ENCODE peak calls at places on chromosomes 16 and 17, in eight cellular contexts. One of them, this sample, is unnamed.

GRCh38 chr17:21213491-21214014 is 408 bp downstream of the TMEM11 start:
- DNase-seq in AG09319: no peak
- DNase-seq in cardiac muscle cell: peak; percentile 69
- DNase-seq in stimulated activated CD4-positive, alpha-beta T cell treated with anti-CD3 and anti-CD28 coated beads, TNF-alpha, amount 100 ng/mL, for 24 hours: peak; percentile 8
- DNase-seq in hypothalamus: no peak
- DNase-seq in prostate gland: no peak
- DNase-seq in activated naive CD4-positive, alpha-beta T cell: peak; percentile 26
- DNase-seq in thoracic aorta: no peak
- DNase-seq in this sample: no peak

GRCh38 chr17:63434951-63435571 is 11.0 kb downstream of the CYB561 start:
- DNase-seq in prostate gland: peak; percentile 91
- DNase-seq in thoracic aorta: peak; percentile 45
- DNase-seq in AG09319: no peak
- DNase-seq in activated naive CD4-positive, alpha-beta T cell: peak; percentile 8
- DNase-seq in cardiac muscle cell: no peak
- DNase-seq in hypothalamus: peak; percentile 71
- DNase-seq in stimulated activated CD4-positive, alpha-beta T cell treated with anti-CD3 and anti-CD28 coated beads, TNF-alpha, amount 100 ng/mL, for 24 hours: no peak
- DNase-seq in this sample: no peak

GRCh38 chr17:68592667-68593330 is 8.4 kb downstream of the FAM20A start:
- DNase-seq in prostate gland: no peak
- DNase-seq in AG09319: no peak
- DNase-seq in thoracic aorta: no peak
- DNase-seq in cardiac muscle cell: no peak
- DNase-seq in hypothalamus: no peak
- DNase-seq in stimulated activated CD4-positive, alpha-beta T cell treated with anti-CD3 and anti-CD28 coated beads, TNF-alpha, amount 100 ng/mL, for 24 hours: no peak
- DNase-seq in activated naive CD4-positive, alpha-beta T cell: no peak
- DNase-seq in this sample: no peak

GRCh38 chr16:61471737-61472136 is 564.5 kb downstream of the CDH8 start:
- DNase-seq in stimulated activated CD4-positive, alpha-beta T cell treated with anti-CD3 and anti-CD28 coated beads, TNF-alpha, amount 100 ng/mL, for 24 hours: no peak
- DNase-seq in prostate gland: no peak
- DNase-seq in thoracic aorta: no peak
- DNase-seq in activated naive CD4-positive, alpha-beta T cell: no peak
- DNase-seq in AG09319: no peak
- DNase-seq in cardiac muscle cell: no peak
- DNase-seq in hypothalamus: no peak
- DNase-seq in this sample: no peak

GRCh38 chr17:77882481-77883212 is 75.9 kb upstream of the TNRC6C start:
- DNase-seq in cardiac muscle cell: no peak
- DNase-seq in activated naive CD4-positive, alpha-beta T cell: peak; percentile 59
- DNase-seq in hypothalamus: peak; percentile 36
- DNase-seq in thoracic aorta: no peak
- DNase-seq in stimulated activated CD4-positive, alpha-beta T cell treated with anti-CD3 and anti-CD28 coated beads, TNF-alpha, amount 100 ng/mL, for 24 hours: peak; percentile 50
- DNase-seq in prostate gland: no peak
- DNase-seq in AG09319: no peak
- DNase-seq in this sample: no peak

GRCh38 chr17:400257-400656 is 47.6 kb upstream of the RPH3AL start:
- DNase-seq in prostate gland: no peak
- DNase-seq in stimulated activated CD4-positive, alpha-beta T cell treated with anti-CD3 and anti-CD28 coated beads, TNF-alpha, amount 100 ng/mL, for 24 hours: no peak
- DNase-seq in AG09319: no peak
- DNase-seq in thoracic aorta: no peak
- DNase-seq in hypothalamus: no peak
- DNase-seq in activated naive CD4-positive, alpha-beta T cell: no peak
- DNase-seq in cardiac muscle cell: no peak
- DNase-seq in this sample: no peak

GRCh38 chr17:13030459-13031305 is 12.9 kb upstream of the ELAC2 start:
- DNase-seq in hypothalamus: peak; percentile 11
- DNase-seq in stimulated activated CD4-positive, alpha-beta T cell treated with anti-CD3 and anti-CD28 coated beads, TNF-alpha, amount 100 ng/mL, for 24 hours: peak; percentile 11
- DNase-seq in activated naive CD4-positive, alpha-beta T cell: peak; percentile 2
- DNase-seq in prostate gland: no peak
- DNase-seq in thoracic aorta: no peak
- DNase-seq in AG09319: no peak
- DNase-seq in cardiac muscle cell: peak; percentile 58
- DNase-seq in this sample: no peak

GRCh38 chr17:66228887-66229782 is at the start of gene APOH:
- DNase-seq in thoracic aorta: no peak
- DNase-seq in cardiac muscle cell: no peak
- DNase-seq in stimulated activated CD4-positive, alpha-beta T cell treated with anti-CD3 and anti-CD28 coated beads, TNF-alpha, amount 100 ng/mL, for 24 hours: no peak
- DNase-seq in activated naive CD4-positive, alpha-beta T cell: no peak
- DNase-seq in hypothalamus: no peak
- DNase-seq in AG09319: no peak
- DNase-seq in prostate gland: no peak
- DNase-seq in this sample: no peak

GRCh38 chr17:29659155-29659554 is 36.4 kb upstream of the CORO6 start:
- DNase-seq in AG09319: no peak
- DNase-seq in hypothalamus: no peak
- DNase-seq in prostate gland: no peak
- DNase-seq in thoracic aorta: no peak
- DNase-seq in cardiac muscle cell: no peak
- DNase-seq in stimulated activated CD4-positive, alpha-beta T cell treated with anti-CD3 and anti-CD28 coated beads, TNF-alpha, amount 100 ng/mL, for 24 hours: no peak
- DNase-seq in activated naive CD4-positive, alpha-beta T cell: no peak
- DNase-seq in this sample: no peak

GRCh38 chr16:15658149-15658548 is 8.1 kb downstream of the NDE1 start:
- DNase-seq in thoracic aorta: no peak
- DNase-seq in AG09319: no peak
- DNase-seq in hypothalamus: no peak
- DNase-seq in stimulated activated CD4-positive, alpha-beta T cell treated with anti-CD3 and anti-CD28 coated beads, TNF-alpha, amount 100 ng/mL, for 24 hours: no peak
- DNase-seq in cardiac muscle cell: no peak
- DNase-seq in activated naive CD4-positive, alpha-beta T cell: no peak
- DNase-seq in prostate gland: no peak
- DNase-seq in this sample: no peak

GRCh38 chr16:23504453-23505179 is 5.7 kb downstream of the GGA2 start:
- DNase-seq in cardiac muscle cell: peak; percentile 45
- DNase-seq in thoracic aorta: peak; percentile 59
- DNase-seq in AG09319: peak; percentile 7
- DNase-seq in stimulated activated CD4-positive, alpha-beta T cell treated with anti-CD3 and anti-CD28 coated beads, TNF-alpha, amount 100 ng/mL, for 24 hours: peak; percentile 44
- DNase-seq in activated naive CD4-positive, alpha-beta T cell: peak; percentile 12
- DNase-seq in prostate gland: no peak
- DNase-seq in hypothalamus: no peak
- DNase-seq in this sample: peak; percentile 86

GRCh38 chr16:1734123-1734522 is 28.1 kb downstream of the MAPK8IP3 start:
- DNase-seq in activated naive CD4-positive, alpha-beta T cell: no peak
- DNase-seq in prostate gland: no peak
- DNase-seq in stimulated activated CD4-positive, alpha-beta T cell treated with anti-CD3 and anti-CD28 coated beads, TNF-alpha, amount 100 ng/mL, for 24 hours: no peak
- DNase-seq in hypothalamus: no peak
- DNase-seq in cardiac muscle cell: no peak
- DNase-seq in thoracic aorta: no peak
- DNase-seq in AG09319: no peak
- DNase-seq in this sample: no peak